ENCODE peak calls at places on chromosomes 11 and 22, in five cellular contexts. S is choroid plexus epithelial cell, A is astrocyte of the spinal cord, V is fibroblast of the aortic adventitia, E is PC-3. O is an unnamed sample.

GRCh38 chr11:102564110-102564509 is 33.6 kb upstream of the MMP7 start:
- DNase-seq in V (peak), E (peak), S (peak), A (peak), O (peak)

GRCh38 chr11:75375626-75376025 is 23.7 kb upstream of the RPS3 start:
- DNase-seq in A (no peak), E (no peak), V (no peak), S (no peak), O (no peak)

GRCh38 chr11:75745807-75746206 is 22.8 kb upstream of the DGAT2 start:
- DNase-seq in A (no peak), V (no peak), E (no peak), S (no peak), O (no peak)

GRCh38 chr11:45176996-45177395 is 30.6 kb downstream of the PRDM11 start:
- DNase-seq in S (no peak), E (no peak), A (no peak), V (no peak), O (no peak)

GRCh38 chr11:87726511-87726910 is 448.7 kb downstream of the RAB38 start:
- DNase-seq in S (peak), E (peak), A (no peak), V (peak), O (peak)

GRCh38 chr11:74000307-74000630 is 8.6 kb downstream of the UCP3 start:
- DNase-seq in A (no peak), V (no peak), E (no peak), S (no peak), O (no peak)

GRCh38 chr11:65486570-65487466 is 12.0 kb upstream of the MALAT1 start:
- DNase-seq in E (no peak), A (no peak), S (no peak), V (no peak), O (no peak)

GRCh38 chr22:25902402-25902801 is 160.4 kb downstream of the MYO18B start:
- DNase-seq in S (no peak), V (no peak), A (no peak), E (no peak), O (no peak)

GRCh38 chr11:114340311-114341131 is 44.3 kb downstream of the NNMT start:
- DNase-seq in A (peak), V (peak), E (peak), S (peak), O (peak)

GRCh38 chr11:8356216-8356615 is 92.5 kb upstream of the LMO1 start:
- DNase-seq in V (no peak), E (no peak), A (no peak), S (no peak), O (no peak)

GRCh38 chr11:116601734-116602636 is 170.8 kb downstream of the BUD13 start:
- DNase-seq in A (no peak), V (peak), E (no peak), S (peak), O (no peak)

GRCh38 chr11:70506658-70506970 is 108.3 kb downstream of the CTTN start:
- DNase-seq in V (no peak), S (no peak), A (no peak), E (no peak), O (no peak)

GRCh38 chr11:27158763-27159679 is 118.4 kb downstream of the BBOX1 start:
- DNase-seq in S (peak), V (peak), E (peak), A (peak), O (peak)

GRCh38 chr11:27161071-27161470 is 120.5 kb downstream of the BBOX1 start:
- DNase-seq in A (peak), E (peak), V (peak), S (no peak), O (peak)

GRCh38 chr11:66150140-66150539 is 80.1 kb downstream of the PACS1 start:
- DNase-seq in E (no peak), S (peak), V (peak), A (no peak), O (no peak)

GRCh38 chr22:23151827-23152226 is 6.5 kb downstream of the RAB36 start:
- DNase-seq in E (peak), S (no peak), A (no peak), V (no peak), O (no peak)

GRCh38 chr22:29325356-29325755 is 9.9 kb upstream of the RASL10A start:
- DNase-seq in A (no peak), E (no peak), V (no peak), S (no peak), O (no peak)

GRCh38 chr22:19709063-19709769 is 5.1 kb upstream of the SEPTIN5 start:
- DNase-seq in A (no peak), E (no peak), S (no peak), V (no peak), O (no peak)

GRCh38 chr11:103609117-103610066 is 427.0 kb upstream of the DDI1 start:
- DNase-seq in A (peak), S (peak), V (peak), E (peak), O (peak)

GRCh38 chr22:29480512-29481264 is 670 bp downstream of the NEFH start:
- DNase-seq in V (peak), E (no peak), S (peak), A (peak), O (peak)

GRCh38 chr22:42959472-42960145 is 55.3 kb downstream of the PACSIN2 start:
- DNase-seq in S (peak), A (peak), E (no peak), V (peak), O (peak)

GRCh38 chr11:76653674-76654309 is 16.8 kb downstream of the LRRC32 start:
- DNase-seq in A (peak), E (no peak), S (peak), V (peak), O (no peak)

GRCh38 chr11:61967924-61968757 is 707 bp upstream of the FTH1 start:
- DNase-seq in V (peak), E (peak), S (no peak), A (peak), O (peak)

GRCh38 chr11:91686700-91687099 is 537.9 kb upstream of the FAT3 start:
- DNase-seq in S (no peak), A (no peak), V (no peak), E (peak), O (no peak)

GRCh38 chr11:12599408-12600143 is 74.6 kb upstream of the TEAD1 start:
- DNase-seq in E (peak), A (no peak), V (no peak), S (no peak), O (peak)

GRCh38 chr22:31400023-31400397 is 606 bp downstream of the DRG1 start:
- DNase-seq in V (peak), S (peak), A (peak), E (no peak), O (peak)

GRCh38 chr22:37165940-37166674 is 16.4 kb upstream of the IL2RB start:
- DNase-seq in V (no peak), E (no peak), A (no peak), S (no peak), O (no peak)

GRCh38 chr11:4187055-4187988 is 92.7 kb downstream of the RRM1 start:
- DNase-seq in V (peak), S (peak), A (peak), E (peak), O (peak)

GRCh38 chr11:10693509-10694071 is at the start of gene IRAG1:
- DNase-seq in E (no peak), S (peak), V (peak), A (peak), O (no peak)

GRCh38 chr22:24592846-24593809 is at the start of gene LRRC75B:
- DNase-seq in V (peak), A (peak), E (peak), S (peak), O (peak)

GRCh38 chr11:91164452-91164822 is 941.6 kb upstream of the CHORDC1 start:
- DNase-seq in V (peak), A (peak), S (peak), E (peak), O (no peak)

GRCh38 chr11:43212279-43212678 is 99.5 kb upstream of the API5 start:
- DNase-seq in S (no peak), V (no peak), E (no peak), A (no peak), O (no peak)

DNA sequence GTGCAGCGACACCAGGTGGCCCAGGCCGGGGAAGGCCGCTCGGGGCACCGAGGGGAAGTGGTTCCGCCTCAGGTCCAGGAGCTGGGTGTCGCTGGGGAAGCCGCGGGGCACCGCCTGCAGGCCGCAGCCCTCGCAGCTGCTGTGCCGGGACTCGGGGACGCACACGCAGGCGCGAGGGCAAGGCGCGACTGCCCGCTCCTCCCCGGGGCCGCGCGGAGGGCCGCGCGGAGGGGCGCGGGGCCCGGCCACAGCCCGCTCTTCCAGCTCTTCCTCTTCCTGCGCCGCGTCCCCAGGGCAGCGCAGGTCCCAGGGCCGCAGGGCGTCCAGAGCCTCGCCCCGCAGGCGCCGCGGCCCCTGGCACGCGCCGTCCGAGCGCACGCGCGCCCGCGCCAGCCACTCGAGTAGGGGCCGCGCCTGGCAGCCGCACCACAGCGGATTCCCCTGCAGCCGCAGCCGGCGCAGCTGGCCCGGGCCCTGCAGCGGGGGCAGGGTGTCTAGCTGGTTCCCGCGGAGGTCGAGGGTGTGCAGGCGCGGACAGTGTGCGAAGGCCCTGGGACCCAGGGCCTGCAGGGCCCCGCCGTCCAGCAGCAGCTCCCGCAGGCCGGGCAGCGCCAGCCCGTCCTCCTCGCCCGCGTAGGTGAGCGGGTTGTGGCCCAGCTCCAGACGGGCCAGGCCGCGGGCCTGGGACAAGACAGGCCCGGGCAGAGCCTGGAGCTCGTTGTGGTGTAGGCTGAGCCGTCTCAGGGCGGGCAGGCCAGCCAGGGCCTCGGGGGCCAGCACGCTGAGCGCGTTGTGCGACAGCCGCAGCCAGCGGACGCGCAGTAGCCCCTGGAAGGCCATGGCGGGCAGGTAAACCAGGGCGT is 2.8 kb downstream of the CHADL start:
- DNase-seq in V (no peak), S (peak), E (peak), A (peak), O (peak)
- TF ChIP-seq CTCF in V (peak), S (peak), E (peak), A (peak), O (peak)

GRCh38 chr22:45285431-45286058 is 796 bp downstream of the UPK3A start:
- DNase-seq in V (no peak), A (no peak), E (no peak), S (no peak), O (no peak)
- H3K4me3 ChIP-seq in V (no peak), A (no peak), E (peak), S (no peak), O (no peak)

GRCh38 chr11:32485733-32486132 is 50.4 kb upstream of the WT1 start:
- DNase-seq in V (no peak), A (no peak), E (no peak), S (no peak), O (no peak)

GRCh38 chr11:32487270-32487669 is 51.9 kb upstream of the WT1 start:
- DNase-seq in V (no peak), S (peak), A (no peak), E (peak), O (peak)

GRCh38 chr11:32494629-32495028 is 59.3 kb upstream of the WT1 start:
- DNase-seq in A (no peak), V (peak), E (no peak), S (no peak), O (no peak)

GRCh38 chr11:32489464-32489863 is 54.1 kb upstream of the WT1 start:
- DNase-seq in V (no peak), A (no peak), E (no peak), S (peak), O (no peak)
- TF ChIP-seq CTCF in V (no peak), A (no peak), E (no peak), S (peak), O (no peak)

GRCh38 chr11:130947889-130948288 is 31.6 kb upstream of the SNX19 start:
- DNase-seq in A (no peak), S (peak), E (no peak), V (no peak), O (peak)
- H3K4me3 ChIP-seq in A (no peak), S (no peak), E (no peak), V (no peak), O (peak)

GRCh38 chr11:131762346-131763110 is 392.1 kb downstream of the NTM start:
- DNase-seq in V (no peak), S (no peak), E (no peak), A (no peak), O (no peak)

GRCh38 chr11:131759140-131759539 is 388.7 kb downstream of the NTM start:
- DNase-seq in V (no peak), S (no peak), A (peak), E (no peak), O (no peak)

GRCh38 chr11:131763193-131763890 is 392.9 kb downstream of the NTM start:
- DNase-seq in V (peak), S (peak), A (no peak), E (no peak), O (no peak)

GRCh38 chr11:131758726-131759125 is 388.3 kb downstream of the NTM start:
- DNase-seq in A (no peak), V (no peak), S (no peak), E (no peak), O (no peak)

DNA sequence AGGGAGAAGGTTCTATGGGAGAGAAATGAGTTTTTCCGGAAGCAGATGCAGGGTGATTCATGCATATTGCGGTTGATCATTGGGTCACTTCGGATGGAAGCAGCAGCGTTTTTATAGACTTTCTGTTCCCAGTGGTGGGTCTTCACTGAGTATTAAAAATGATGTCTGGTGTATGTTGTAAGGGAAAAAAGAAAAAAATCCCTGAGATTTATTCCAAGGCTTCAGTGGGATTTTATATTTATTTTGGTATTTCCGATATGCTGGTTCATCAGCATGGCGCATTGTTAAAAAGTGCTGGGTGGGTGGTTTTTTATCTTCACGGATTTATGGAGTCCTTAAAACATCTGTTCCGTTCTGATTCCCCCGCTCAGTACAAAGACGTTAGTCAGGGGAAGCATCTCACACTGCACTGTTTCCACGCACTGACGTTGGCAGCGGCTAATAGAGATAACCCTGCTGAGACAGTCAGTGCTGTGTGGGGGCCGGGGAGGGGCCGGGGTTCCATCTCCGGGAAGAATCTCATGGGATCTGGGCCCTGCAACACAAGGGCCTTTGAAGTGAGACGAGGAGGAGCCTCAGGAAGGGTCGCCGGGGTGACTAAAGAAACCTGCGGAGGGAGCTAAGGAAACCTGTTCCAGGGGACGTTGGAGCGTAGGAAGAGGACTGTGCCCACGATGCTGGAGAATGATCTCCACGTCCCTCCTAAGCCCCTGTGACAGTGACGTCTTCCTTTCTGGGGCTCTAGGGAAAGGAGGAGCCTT is 390.0 kb downstream of the NTM start:
- DNase-seq in E (no peak), S (peak), A (peak), V (peak), O (no peak)
- TF ChIP-seq CTCF in E (no peak), S (peak), A (no peak), V (no peak), O (no peak)

DNA sequence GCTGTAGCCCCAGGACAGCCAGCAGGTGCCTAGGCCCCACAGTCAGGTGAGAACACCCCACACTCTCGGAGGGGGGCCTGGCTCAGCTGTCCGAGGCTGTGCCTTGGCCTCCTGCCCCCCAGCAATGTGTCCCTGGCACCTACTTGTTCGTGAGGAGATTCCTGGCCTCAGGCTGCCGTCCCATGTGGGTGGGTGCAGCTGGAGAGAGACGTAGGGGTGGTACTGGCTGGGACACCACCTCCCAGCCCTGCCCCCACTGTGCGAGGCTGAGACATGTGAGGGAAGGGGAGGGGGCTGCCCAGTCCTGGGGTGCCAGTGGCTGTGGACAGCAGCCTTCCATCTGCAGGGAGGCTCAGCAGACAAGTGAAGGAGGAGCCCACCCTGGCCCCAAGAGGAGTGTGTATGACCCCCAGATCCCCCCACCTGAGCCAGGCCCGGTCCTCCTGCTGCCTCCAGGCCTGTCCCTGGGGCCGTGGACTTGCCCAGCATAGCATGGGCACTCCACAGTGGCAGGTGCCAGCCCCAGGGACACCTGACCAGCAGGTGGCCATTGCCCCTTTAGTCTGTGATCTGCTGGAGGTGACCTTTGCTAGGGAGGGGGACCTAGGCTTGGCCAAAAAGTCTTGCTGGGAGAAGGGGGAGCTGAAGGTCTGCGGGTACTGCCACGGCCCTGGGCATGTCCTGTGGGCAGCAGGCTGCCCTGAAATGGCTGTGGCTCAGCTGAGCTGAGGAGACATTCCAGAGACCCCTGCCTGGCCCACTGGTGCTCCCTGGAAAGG is 17.0 kb downstream of the IL17REL start:
- DNase-seq in S (no peak), A (no peak), E (no peak), V (no peak), O (no peak)
- H3K4me3 ChIP-seq in S (no peak), A (no peak), E (no peak), V (no peak), O (no peak)

DNA sequence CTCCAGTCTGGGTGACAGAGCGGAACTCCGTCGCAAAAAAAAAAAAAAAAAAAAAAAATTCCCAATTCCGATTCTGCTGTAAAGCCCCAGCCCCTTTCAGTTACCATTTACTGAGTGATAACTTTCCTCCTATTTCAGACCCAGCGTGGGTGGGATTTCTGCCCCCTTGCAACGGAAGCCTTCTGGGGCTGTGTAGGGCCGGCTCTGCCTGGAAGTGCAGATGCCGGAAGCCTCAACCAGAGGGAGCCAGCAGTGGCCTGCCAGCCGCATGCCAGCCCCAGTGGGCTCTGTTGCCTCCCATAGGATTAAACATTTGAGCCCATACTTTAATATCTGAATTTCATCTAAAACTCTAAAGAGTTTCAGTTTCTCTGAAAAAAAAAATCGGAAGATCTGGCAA is 60.0 kb upstream of the NUP50 start:
- DNase-seq in A (no peak), S (no peak), V (no peak), E (no peak), O (no peak)
- TF ChIP-seq CTCF in A (peak), S (peak), V (no peak), E (no peak), O (no peak)